ENCODE peak calls at places on chromosomes 7 and 10, in four cellular contexts. One of them, this sample, is unnamed.

GRCh38 chr10:62457598-62457997 is 83.4 kb downstream of the ZNF365 start:
- DNase-seq in HepG2: no peak
- DNase-seq in K562: no peak
- DNase-seq in GM12878: no peak
- DNase-seq in this sample: no peak

GRCh38 chr7:107946451-107946850 is 55.5 kb downstream of the DLD start:
- DNase-seq in GM12878: no peak
- DNase-seq in K562: no peak
- DNase-seq in HepG2: no peak
- DNase-seq in this sample: no peak

GRCh38 chr10:89548673-89549072 is 13.3 kb upstream of the SLC16A12 start:
- DNase-seq in HepG2: no peak
- DNase-seq in K562: no peak
- DNase-seq in GM12878: no peak
- DNase-seq in this sample: no peak

GRCh38 chr7:130921391-130922180 is 187.6 kb upstream of the KLF14 start:
- DNase-seq in K562: no peak
- DNase-seq in HepG2: no peak
- DNase-seq in GM12878: no peak
- DNase-seq in this sample: peak; percentile 58

GRCh38 chr7:44645696-44646095 is 39.3 kb downstream of the OGDH start:
- DNase-seq in K562: no peak
- DNase-seq in GM12878: no peak
- DNase-seq in HepG2: no peak
- DNase-seq in this sample: no peak

GRCh38 chr10:132624847-132625839 is 87.6 kb downstream of the INPP5A start:
- DNase-seq in K562: no peak
- DNase-seq in HepG2: no peak
- DNase-seq in GM12878: no peak
- DNase-seq in this sample: no peak

GRCh38 chr7:147990837-147991236 is 599.7 kb upstream of the C7orf33 start:
- DNase-seq in K562: no peak
- DNase-seq in HepG2: no peak
- DNase-seq in GM12878: no peak
- DNase-seq in this sample: no peak

GRCh38 chr10:92110039-92110794 is 180.7 kb downstream of the CPEB3 start:
- DNase-seq in HepG2: no peak
- DNase-seq in K562: peak; percentile 8
- DNase-seq in GM12878: no peak
- DNase-seq in this sample: no peak

GRCh38 chr7:87325576-87326370 is 19.7 kb upstream of the CROT start:
- DNase-seq in K562: no peak
- DNase-seq in HepG2: no peak
- DNase-seq in GM12878: no peak
- DNase-seq in this sample: no peak
- TF ChIP-seq CTCF in K562: no peak
- TF ChIP-seq CTCF in HepG2: no peak
- TF ChIP-seq CTCF in GM12878: no peak
- TF ChIP-seq CTCF in this sample: peak; percentile 24

GRCh38 chr7:4730276-4730675 is 45.1 kb upstream of the AP5Z1 start:
- DNase-seq in K562: no peak
- DNase-seq in GM12878: no peak
- DNase-seq in HepG2: no peak
- DNase-seq in this sample: no peak
- TF ChIP-seq POLR2AphosphoS5 in K562: no peak
- TF ChIP-seq POLR2AphosphoS5 in GM12878: no peak
- TF ChIP-seq POLR2AphosphoS5 in HepG2: no peak
- TF ChIP-seq POLR2AphosphoS5 in this sample: no peak

GRCh38 chr10:79445217-79445707 is at the start of gene ZCCHC24:
- DNase-seq in GM12878: no peak
- DNase-seq in K562: peak; percentile 64
- DNase-seq in HepG2: no peak
- DNase-seq in this sample: peak; percentile 69
- TF ChIP-seq JUNB in GM12878: no peak
- TF ChIP-seq JUNB in K562: no peak
- TF ChIP-seq JUNB in HepG2: no peak
- TF ChIP-seq JUNB in this sample: no peak

GRCh38 chr10:4470231-4470840 is 355.7 kb upstream of the AKR1E2 start:
- DNase-seq in GM12878: no peak
- DNase-seq in K562: no peak
- DNase-seq in HepG2: no peak
- DNase-seq in this sample: no peak
- TF ChIP-seq CTCF in GM12878: no peak
- TF ChIP-seq CTCF in K562: no peak
- TF ChIP-seq CTCF in HepG2: no peak
- TF ChIP-seq CTCF in this sample: no peak

DNA sequence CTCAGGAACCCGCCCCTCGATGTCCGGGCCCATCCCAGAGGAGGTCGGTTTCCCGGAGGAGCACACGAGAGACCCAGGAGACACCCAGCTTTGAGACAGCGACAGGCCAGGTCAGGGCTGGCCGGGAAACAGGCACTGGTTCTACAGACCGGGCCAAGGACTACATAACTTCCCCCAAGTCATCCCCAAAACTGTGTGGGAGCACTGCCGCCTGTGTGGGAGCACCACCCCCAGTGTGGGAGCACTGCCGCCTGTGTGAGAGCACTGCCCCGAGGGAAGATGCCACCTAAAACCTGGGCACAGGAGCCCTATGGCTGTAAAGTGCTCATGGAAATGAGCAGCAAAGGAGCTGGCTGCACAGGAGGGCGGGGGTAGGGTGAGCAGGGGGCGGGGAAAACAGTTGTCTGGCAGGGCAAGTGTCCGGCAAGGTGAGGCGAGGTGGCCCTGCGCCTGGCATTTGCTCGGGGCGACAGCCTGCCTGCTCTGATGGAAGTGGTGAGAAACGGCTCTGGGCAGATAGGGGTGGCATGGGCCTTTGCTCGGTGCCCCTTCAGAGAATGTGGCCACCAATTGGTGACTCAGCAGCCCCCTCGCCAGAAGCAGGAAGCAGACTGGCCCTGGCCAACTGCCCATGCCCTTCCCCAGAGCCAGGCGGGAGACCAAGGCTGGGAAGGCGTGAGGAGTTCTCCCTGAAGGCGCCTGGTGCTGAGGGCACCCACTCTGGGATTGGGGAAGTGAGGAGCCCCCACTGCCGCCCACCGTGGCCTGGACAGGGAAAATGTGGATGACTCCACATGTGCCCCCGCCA is 26.2 kb downstream of the PAPOLB start:
- DNase-seq in K562: no peak
- DNase-seq in GM12878: no peak
- DNase-seq in HepG2: no peak
- DNase-seq in this sample: no peak
- TF ChIP-seq POLR2AphosphoS5 in K562: no peak
- TF ChIP-seq POLR2AphosphoS5 in GM12878: no peak
- TF ChIP-seq POLR2AphosphoS5 in HepG2: no peak
- TF ChIP-seq POLR2AphosphoS5 in this sample: no peak

GRCh38 chr10:84820121-84820520 is 491.7 kb downstream of the CCSER2 start:
- DNase-seq in K562: peak; percentile 10
- DNase-seq in GM12878: no peak
- DNase-seq in HepG2: peak; percentile 11
- DNase-seq in this sample: no peak
- TF ChIP-seq JUNB in K562: no peak
- TF ChIP-seq JUNB in GM12878: no peak
- TF ChIP-seq JUNB in HepG2: no peak
- TF ChIP-seq JUNB in this sample: no peak

GRCh38 chr7:28297821-28298439 is 114.4 kb upstream of the CREB5 start:
- DNase-seq in GM12878: no peak
- DNase-seq in K562: no peak
- DNase-seq in HepG2: no peak
- DNase-seq in this sample: no peak

GRCh38 chr7:28299556-28299955 is 112.8 kb upstream of the CREB5 start:
- DNase-seq in K562: no peak
- DNase-seq in HepG2: no peak
- DNase-seq in GM12878: no peak
- DNase-seq in this sample: no peak

GRCh38 chr7:28298870-28299484 is 113.3 kb upstream of the CREB5 start:
- DNase-seq in K562: peak; percentile 23
- DNase-seq in GM12878: no peak
- DNase-seq in HepG2: peak; percentile 29
- DNase-seq in this sample: peak; percentile 89

GRCh38 chr7:28293529-28293835 is 112.9 kb upstream of the JAZF1 start:
- DNase-seq in HepG2: no peak
- DNase-seq in GM12878: no peak
- DNase-seq in K562: no peak
- DNase-seq in this sample: no peak

GRCh38 chr7:28296571-28297483 is 115.5 kb upstream of the CREB5 start:
- DNase-seq in HepG2: no peak
- DNase-seq in K562: peak; percentile 53
- DNase-seq in GM12878: no peak
- DNase-seq in this sample: peak; percentile 88
- TF ChIP-seq CTCF in HepG2: peak; percentile 34
- TF ChIP-seq CTCF in K562: peak; percentile 58
- TF ChIP-seq CTCF in GM12878: peak; percentile 42
- TF ChIP-seq CTCF in this sample: peak; percentile 77

GRCh38 chr7:134787720-134788119 is 8.3 kb downstream of the CALD1 start:
- DNase-seq in HepG2: no peak
- DNase-seq in GM12878: no peak
- DNase-seq in K562: no peak
- DNase-seq in this sample: no peak

GRCh38 chr7:134787064-134787463 is 7.6 kb downstream of the CALD1 start:
- DNase-seq in HepG2: no peak
- DNase-seq in K562: no peak
- DNase-seq in GM12878: no peak
- DNase-seq in this sample: no peak

GRCh38 chr7:134792968-134793367 is 13.5 kb downstream of the CALD1 start:
- DNase-seq in K562: no peak
- DNase-seq in GM12878: no peak
- DNase-seq in HepG2: no peak
- DNase-seq in this sample: no peak

GRCh38 chr7:134788191-134788590 is 8.8 kb downstream of the CALD1 start:
- DNase-seq in HepG2: no peak
- DNase-seq in K562: no peak
- DNase-seq in GM12878: no peak
- DNase-seq in this sample: no peak

DNA sequence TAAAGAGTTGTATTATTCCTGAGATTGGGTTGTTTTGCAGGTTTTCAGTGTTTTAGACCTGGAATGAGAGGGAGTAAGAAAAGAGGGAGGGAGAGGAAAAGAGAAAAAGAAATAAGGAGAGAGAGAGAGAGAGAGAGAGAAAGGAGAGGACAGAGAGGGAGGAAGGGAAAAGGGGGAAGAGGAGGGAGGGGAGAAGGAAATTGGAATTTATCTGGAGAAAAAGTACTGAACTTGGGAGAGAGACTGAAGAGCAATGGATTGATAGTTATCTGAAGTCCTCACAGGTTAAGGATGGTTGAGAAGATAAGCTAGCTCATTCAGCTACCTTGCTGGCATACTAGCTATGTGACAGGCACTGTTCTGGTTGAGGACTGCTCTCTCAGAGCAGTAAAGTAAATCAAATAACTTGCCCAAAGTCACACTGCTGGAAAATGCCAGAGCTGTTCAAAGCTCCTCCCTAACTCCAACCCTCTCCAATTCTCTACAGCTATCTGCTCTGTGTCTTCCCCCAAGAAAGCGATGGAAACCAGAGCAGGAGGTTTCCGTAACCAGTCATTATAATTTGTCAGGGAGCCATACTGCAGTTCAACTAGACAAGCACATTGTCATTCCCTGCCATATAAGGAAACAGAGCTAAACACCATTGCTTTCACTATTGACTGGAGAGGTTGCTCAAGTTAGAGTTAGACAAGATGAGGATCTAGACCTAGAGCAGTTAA is 10.7 kb downstream of the CALD1 start:
- DNase-seq in K562: no peak
- DNase-seq in GM12878: no peak
- DNase-seq in HepG2: no peak
- DNase-seq in this sample: no peak
- TF ChIP-seq POLR2AphosphoS5 in K562: no peak
- TF ChIP-seq POLR2AphosphoS5 in GM12878: no peak
- TF ChIP-seq POLR2AphosphoS5 in HepG2: no peak
- TF ChIP-seq POLR2AphosphoS5 in this sample: no peak

GRCh38 chr7:139691253-139691781 is 86.5 kb downstream of the HIPK2 start:
- DNase-seq in GM12878: no peak
- DNase-seq in K562: no peak
- DNase-seq in HepG2: no peak
- DNase-seq in this sample: no peak

GRCh38 chr7:139694389-139694676 is 83.5 kb downstream of the HIPK2 start:
- DNase-seq in GM12878: no peak
- DNase-seq in HepG2: no peak
- DNase-seq in K562: no peak
- DNase-seq in this sample: no peak

GRCh38 chr7:139695616-139696015 is 82.2 kb downstream of the HIPK2 start:
- DNase-seq in K562: no peak
- DNase-seq in GM12878: no peak
- DNase-seq in HepG2: no peak
- DNase-seq in this sample: no peak

GRCh38 chr7:139692723-139693122 is 85.1 kb downstream of the HIPK2 start:
- DNase-seq in HepG2: no peak
- DNase-seq in GM12878: no peak
- DNase-seq in K562: no peak
- DNase-seq in this sample: no peak

DNA sequence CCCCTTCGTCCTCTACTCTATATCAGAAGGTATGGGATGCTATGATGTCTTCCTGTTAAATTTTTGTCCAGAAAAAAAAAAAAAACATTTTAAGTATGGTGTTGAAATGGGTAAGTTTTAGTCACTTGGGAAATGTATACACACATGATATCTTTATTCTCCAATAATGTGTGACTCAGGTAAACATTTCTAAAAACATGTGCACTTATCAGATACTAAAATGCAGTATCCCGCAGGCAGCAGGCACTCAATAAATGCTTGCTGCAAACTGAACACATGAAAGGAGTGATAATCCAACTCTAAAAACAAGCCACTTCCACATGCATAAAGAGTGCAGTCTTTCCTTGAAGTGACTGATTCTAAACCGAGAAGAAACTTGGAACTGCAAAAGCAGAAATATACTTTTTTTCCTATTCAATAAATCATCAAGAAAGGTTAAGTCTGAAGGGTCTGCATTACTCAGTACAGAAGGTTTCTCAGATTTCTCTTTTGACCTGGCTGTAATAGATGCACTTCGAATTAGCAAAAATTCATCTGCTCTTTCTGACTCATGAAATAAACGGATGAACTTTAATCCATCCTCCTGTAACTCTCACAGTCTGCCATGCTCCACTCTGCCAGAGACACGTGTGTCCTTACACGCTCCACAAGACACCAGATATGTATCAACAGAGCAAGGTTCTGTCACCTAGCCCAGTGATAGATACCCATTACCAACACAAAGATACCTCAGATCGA is 84.0 kb downstream of the HIPK2 start:
- DNase-seq in GM12878: no peak
- DNase-seq in K562: no peak
- DNase-seq in HepG2: no peak
- DNase-seq in this sample: no peak
- TF ChIP-seq JUNB in GM12878: no peak
- TF ChIP-seq JUNB in K562: no peak
- TF ChIP-seq JUNB in HepG2: no peak
- TF ChIP-seq JUNB in this sample: no peak

This sample was measured in GM23338.